ENCODE peak calls at places on chromosome 15, in five cellular contexts. P is breast epithelium, T is Calu3, G is GM12865, I is stomach. O is an unnamed sample.

GRCh38 chr15:51965691-51966090 is 5.9 kb downstream of the LEO1 start:
- DNase-seq in P (no peak), I (no peak), G (no peak), T (no peak), O (no peak)

GRCh38 chr15:93524432-93524831 is 435.4 kb upstream of the RGMA start:
- DNase-seq in I (peak), G (no peak), P (no peak), T (no peak), O (no peak)

GRCh38 chr15:82788496-82788895 is 17.4 kb downstream of the FSD2 start:
- DNase-seq in G (no peak), T (no peak), I (no peak), P (no peak), O (no peak)

GRCh38 chr15:83300826-83301225 is 16.4 kb upstream of the BNC1 start:
- DNase-seq in G (no peak), P (no peak), I (no peak), T (no peak), O (no peak)

GRCh38 chr15:26037369-26037768 is 174.2 kb upstream of the ATP10A start:
- DNase-seq in T (no peak), G (no peak), I (no peak), P (no peak), O (no peak)

GRCh38 chr15:79455361-79455760 is 23.2 kb downstream of the MINAR1 start:
- DNase-seq in T (no peak), G (no peak), I (no peak), P (no peak), O (no peak)

GRCh38 chr15:34436126-34436955 is 1.3 kb downstream of the GOLGA8A start:
- DNase-seq in G (peak), T (no peak), P (no peak), I (no peak), O (no peak)

GRCh38 chr15:97126556-97127233 is 796.2 kb downstream of the NR2F2 start:
- DNase-seq in T (no peak), I (no peak), P (no peak), G (no peak), O (peak)

GRCh38 chr15:40307421-40308165 is at the start of gene PLCB2:
- DNase-seq in G (peak), I (no peak), P (no peak), T (peak), O (no peak)

GRCh38 chr15:99253381-99254090 is 2.3 kb downstream of the LRRC28 start:
- DNase-seq in P (no peak), T (no peak), G (no peak), I (no peak), O (peak)

GRCh38 chr15:41961014-41961518 is 11.3 kb downstream of the EHD4 start:
- DNase-seq in I (no peak), P (no peak), G (no peak), T (no peak), O (no peak)

GRCh38 chr15:32855942-32856341 is 138.1 kb downstream of the GREM1 start:
- DNase-seq in I (no peak), G (no peak), T (peak), P (no peak), O (peak)

GRCh38 chr15:70376929-70377691 is 279.4 kb upstream of the TLE3 start:
- DNase-seq in I (peak), P (peak), G (no peak), T (peak), O (peak)

GRCh38 chr15:35657679-35658201 is 111.8 kb upstream of the DPH6 start:
- DNase-seq in G (no peak), P (no peak), I (no peak), T (no peak), O (peak)

GRCh38 chr15:67085818-67086649 is 20.6 kb downstream of the SMAD3 start:
- DNase-seq in P (no peak), G (peak), I (no peak), T (no peak), O (peak)

GRCh38 chr15:58537480-58537879 is 105.7 kb downstream of the LIPC start:
- DNase-seq in T (no peak), I (no peak), G (no peak), P (no peak), O (no peak)

GRCh38 chr15:59976480-59976879 is 27.6 kb upstream of the FOXB1 start:
- DNase-seq in P (no peak), T (no peak), G (peak), I (no peak), O (no peak)

GRCh38 chr15:80081390-80081789 is 21.9 kb downstream of the ZFAND6 start:
- DNase-seq in I (no peak), T (no peak), G (no peak), P (no peak), O (no peak)

GRCh38 chr15:31297221-31297879 is 29.3 kb upstream of the KLF13 start:
- DNase-seq in T (no peak), G (no peak), I (no peak), P (peak), O (no peak)

GRCh38 chr15:31227954-31228542 is 98.6 kb upstream of the KLF13 start:
- DNase-seq in G (peak), I (no peak), P (no peak), T (no peak), O (no peak)

GRCh38 chr15:66595937-66596545 is 30.2 kb upstream of the LCTL start:
- DNase-seq in T (no peak), I (no peak), G (no peak), P (no peak), O (peak)

GRCh38 chr15:56524915-56525314 is 60.0 kb upstream of the MNS1 start:
- DNase-seq in P (no peak), I (no peak), G (no peak), T (no peak), O (peak)

GRCh38 chr15:36755341-36755740 is 175.9 kb downstream of the CDIN1 start:
- DNase-seq in T (no peak), I (no peak), G (no peak), P (no peak), O (no peak)

GRCh38 chr15:39828374-39828931 is 45.8 kb upstream of the FSIP1 start:
- DNase-seq in I (no peak), G (no peak), P (no peak), T (peak), O (peak)

GRCh38 chr15:59762558-59762957 is 73.4 kb upstream of the BNIP2 start:
- DNase-seq in G (no peak), T (no peak), I (no peak), P (no peak), O (no peak)

GRCh38 chr15:41566121-41566885 is 7.3 kb downstream of the TYRO3 start:
- DNase-seq in I (no peak), G (no peak), T (no peak), P (no peak), O (no peak)

GRCh38 chr15:73813071-73813470 is 59.9 kb upstream of the INSYN1 start:
- DNase-seq in P (no peak), T (no peak), I (no peak), G (no peak), O (no peak)

GRCh38 chr15:53404930-53405493 is 354.5 kb downstream of the WDR72 start:
- DNase-seq in P (no peak), G (no peak), T (no peak), I (no peak), O (no peak)

GRCh38 chr15:52228928-52229327 is 37.7 kb upstream of the GNB5 start:
- DNase-seq in T (peak), P (no peak), I (peak), G (peak), O (no peak)

GRCh38 chr15:88586401-88587162 is 34.6 kb upstream of the AEN start:
- DNase-seq in T (no peak), I (no peak), P (no peak), G (no peak), O (peak)

GRCh38 chr15:58629625-58630024 is 119.9 kb downstream of the ADAM10 start:
- DNase-seq in G (no peak), I (no peak), P (no peak), T (no peak), O (no peak)

GRCh38 chr15:60387321-60387720 is 10.5 kb downstream of the ANXA2 start:
- DNase-seq in I (no peak), P (no peak), G (no peak), T (no peak), O (no peak)

GRCh38 chr15:62816342-62817059 is 226.0 kb upstream of the TPM1 start:
- DNase-seq in T (no peak), G (no peak), I (no peak), P (no peak), O (no peak)

GRCh38 chr15:63369766-63370165 is 11.9 kb downstream of the CA12 start:
- DNase-seq in I (no peak), G (no peak), T (no peak), P (no peak), O (no peak)

GRCh38 chr15:80780416-80781221 is 1.4 kb downstream of the CEMIP start:
- DNase-seq in G (no peak), T (peak), I (peak), P (no peak), O (no peak)

GRCh38 chr15:95024388-95024787 is 793.0 kb downstream of the MCTP2 start:
- DNase-seq in I (no peak), G (no peak), T (peak), P (no peak), O (peak)

GRCh38 chr15:101121511-101122090 is 130.2 kb downstream of the CHSY1 start:
- DNase-seq in P (peak), T (peak), I (peak), G (peak), O (peak)

GRCh38 chr15:44971036-44971435 is 14.5 kb downstream of the TERB2 start:
- DNase-seq in T (no peak), G (no peak), P (no peak), I (no peak), O (no peak)

GRCh38 chr15:83516935-83517334 is 69.8 kb downstream of the SH3GL3 start:
- DNase-seq in T (no peak), I (no peak), G (no peak), P (no peak), O (peak)

GRCh38 chr15:77418341-77419049 is 1.4 kb downstream of the PEAK1 start:
- DNase-seq in T (no peak), I (no peak), G (no peak), P (no peak), O (peak)

GRCh38 chr15:77417642-77418041 is 2.3 kb downstream of the PEAK1 start:
- DNase-seq in T (no peak), P (no peak), G (no peak), I (no peak), O (peak)

GRCh38 chr15:77419836-77420609 is at the start of gene PEAK1:
- DNase-seq in G (peak), T (peak), P (peak), I (peak), O (peak)

GRCh38 chr15:77420610-77421369 is at the start of gene HMG20A:
- DNase-seq in P (peak), I (peak), T (peak), G (peak), O (peak)

DNA sequence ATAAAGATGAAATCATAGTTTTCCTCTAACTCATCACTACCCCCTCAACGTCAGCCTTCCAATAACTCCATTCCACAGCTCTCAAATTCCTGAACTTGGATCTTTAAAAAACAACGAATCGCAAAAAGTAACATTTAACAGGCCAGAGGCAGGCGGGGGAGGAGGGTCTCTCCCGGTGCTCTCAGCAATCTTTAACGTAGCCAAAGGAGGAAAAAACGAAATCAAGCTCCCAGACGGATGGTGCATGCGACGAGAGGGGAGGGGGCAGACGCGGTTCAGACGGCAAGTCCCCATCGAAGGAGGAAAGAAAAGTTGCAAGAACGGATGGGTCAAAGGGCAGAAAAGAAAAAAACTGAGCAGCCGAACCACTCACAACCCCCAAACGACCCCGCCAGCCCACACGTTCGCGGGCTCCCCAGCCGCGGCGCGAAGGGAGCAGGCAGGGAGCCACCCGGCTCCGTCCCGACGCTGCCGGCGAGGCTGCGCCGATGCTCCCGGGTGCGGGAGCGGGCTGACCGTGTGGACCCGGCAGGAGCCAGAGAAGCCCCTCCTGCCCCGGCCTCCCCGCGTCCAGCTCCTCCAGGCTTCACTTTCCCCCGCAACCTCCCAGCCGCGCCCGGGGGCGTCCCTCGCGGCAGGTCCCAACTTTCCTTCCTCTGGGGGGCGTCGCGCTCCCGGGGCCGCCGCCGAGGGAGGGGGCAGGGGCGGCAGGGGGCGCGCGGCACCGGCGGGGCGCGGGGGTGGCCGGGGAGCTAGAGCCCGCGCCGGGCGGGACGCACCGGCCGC is 661 bp downstream of the PEAK1 start:
- DNase-seq in T (peak), I (peak), G (peak), P (peak), O (peak)
- TF ChIP-seq CTCF in T (peak), I (no peak), G (peak), P (no peak), O (peak)

DNA sequence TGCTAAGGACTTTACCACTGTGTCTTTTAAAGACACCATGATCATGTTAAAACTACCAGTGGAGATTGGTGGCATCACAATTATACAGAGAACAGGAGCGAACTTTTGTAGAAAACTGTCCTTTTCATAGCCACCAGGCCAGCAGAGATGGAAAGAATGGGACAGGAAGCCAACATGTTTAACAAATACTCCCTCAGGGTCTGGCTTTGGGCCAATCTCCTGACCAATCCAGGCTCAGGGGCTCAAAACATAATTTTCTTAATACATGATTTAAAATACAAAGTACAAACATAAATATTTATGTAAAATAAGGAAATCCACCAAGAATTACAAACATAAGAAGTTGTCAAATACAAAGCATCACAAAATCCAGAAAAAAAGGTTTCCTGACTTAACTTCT is 266.0 kb downstream of the VPS13C start:
- DNase-seq in I (no peak), T (no peak), P (no peak), G (no peak), O (no peak)
- TF ChIP-seq CTCF in I (no peak), T (no peak), P (no peak), G (no peak), O (no peak)

GRCh38 chr15:91857224-91857585 is 3.7 kb downstream of the SLCO3A1 start:
- DNase-seq in P (no peak), T (no peak), I (no peak), G (no peak), O (no peak)

GRCh38 chr15:91857772-91858171 is 4.3 kb downstream of the SLCO3A1 start:
- DNase-seq in P (no peak), I (no peak), G (peak), T (no peak), O (no peak)

GRCh38 chr15:91855241-91855640 is 1.7 kb downstream of the SLCO3A1 start:
- DNase-seq in P (no peak), I (no peak), G (no peak), T (no peak), O (no peak)

GRCh38 chr15:91853968-91854943 is 748 bp downstream of the SLCO3A1 start:
- DNase-seq in P (peak), G (no peak), I (peak), T (peak), O (no peak)

DNA sequence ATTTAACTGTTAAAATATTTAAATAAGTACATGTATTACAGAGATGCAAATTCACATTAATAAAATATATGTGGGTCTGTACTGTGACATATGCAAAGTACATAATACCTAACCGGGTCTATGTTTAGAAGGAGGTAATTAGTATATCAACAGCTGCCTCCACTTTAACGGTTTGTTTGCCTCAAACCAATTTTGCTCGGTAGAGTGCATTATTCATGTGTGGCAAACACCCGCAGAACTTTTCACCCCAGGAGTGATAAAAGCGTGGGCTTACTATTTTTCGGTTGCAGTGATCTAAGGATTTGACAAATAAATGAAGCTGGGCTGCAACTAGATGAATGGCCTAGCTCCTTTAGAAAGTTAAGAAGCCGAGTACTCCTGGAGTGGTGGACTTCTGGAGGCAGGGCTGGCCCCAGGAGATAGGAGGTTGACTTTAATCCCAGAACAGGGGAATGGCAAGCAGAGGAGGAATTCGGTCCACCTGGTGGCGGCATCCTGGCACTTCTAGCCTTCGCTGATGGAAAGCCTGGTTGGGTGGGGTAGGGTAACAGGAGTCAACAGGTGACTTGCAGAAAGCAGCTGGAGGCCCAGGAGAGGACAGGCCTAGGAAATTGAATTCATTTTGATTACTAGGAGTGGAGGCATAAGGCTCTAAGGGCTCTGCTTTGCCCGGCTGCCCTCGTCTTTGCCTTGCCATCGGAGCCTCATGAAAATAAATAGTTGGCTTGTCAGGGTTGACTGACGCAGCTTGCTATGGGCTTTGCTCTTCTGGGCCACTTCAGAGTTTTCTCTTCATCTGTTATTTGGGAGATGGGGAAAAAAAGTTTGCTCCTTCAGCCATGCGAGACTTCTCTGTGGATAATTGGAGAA is 2.4 kb downstream of the SLCO3A1 start:
- DNase-seq in I (peak), P (peak), G (no peak), T (peak), O (no peak)
- TF ChIP-seq CTCF in I (no peak), P (no peak), G (peak), T (peak), O (peak)

GRCh38 chr15:27341780-27342343 is 370.9 kb downstream of the GABRG3 start:
- DNase-seq in I (no peak), T (no peak), P (no peak), G (no peak), O (no peak)

GRCh38 chr15:27336676-27337075 is 365.7 kb downstream of the GABRG3 start:
- DNase-seq in G (no peak), T (no peak), I (no peak), P (no peak), O (no peak)

GRCh38 chr15:27342991-27343390 is 372.0 kb downstream of the GABRG3 start:
- DNase-seq in I (no peak), G (no peak), P (no peak), T (no peak), O (no peak)

GRCh38 chr15:27339138-27339537 is 368.2 kb downstream of the GABRG3 start:
- DNase-seq in G (no peak), I (no peak), T (no peak), P (no peak), O (no peak)
- TF ChIP-seq CTCF in G (no peak), I (no peak), T (no peak), P (no peak), O (no peak)

GRCh38 chr15:65054333-65055200 is 9.4 kb downstream of the SLC51B start:
- DNase-seq in P (peak), G (peak), I (peak), T (peak), O (peak)
- TF ChIP-seq CTCF in P (peak), G (peak), I (no peak), T (peak), O (peak)

DNA sequence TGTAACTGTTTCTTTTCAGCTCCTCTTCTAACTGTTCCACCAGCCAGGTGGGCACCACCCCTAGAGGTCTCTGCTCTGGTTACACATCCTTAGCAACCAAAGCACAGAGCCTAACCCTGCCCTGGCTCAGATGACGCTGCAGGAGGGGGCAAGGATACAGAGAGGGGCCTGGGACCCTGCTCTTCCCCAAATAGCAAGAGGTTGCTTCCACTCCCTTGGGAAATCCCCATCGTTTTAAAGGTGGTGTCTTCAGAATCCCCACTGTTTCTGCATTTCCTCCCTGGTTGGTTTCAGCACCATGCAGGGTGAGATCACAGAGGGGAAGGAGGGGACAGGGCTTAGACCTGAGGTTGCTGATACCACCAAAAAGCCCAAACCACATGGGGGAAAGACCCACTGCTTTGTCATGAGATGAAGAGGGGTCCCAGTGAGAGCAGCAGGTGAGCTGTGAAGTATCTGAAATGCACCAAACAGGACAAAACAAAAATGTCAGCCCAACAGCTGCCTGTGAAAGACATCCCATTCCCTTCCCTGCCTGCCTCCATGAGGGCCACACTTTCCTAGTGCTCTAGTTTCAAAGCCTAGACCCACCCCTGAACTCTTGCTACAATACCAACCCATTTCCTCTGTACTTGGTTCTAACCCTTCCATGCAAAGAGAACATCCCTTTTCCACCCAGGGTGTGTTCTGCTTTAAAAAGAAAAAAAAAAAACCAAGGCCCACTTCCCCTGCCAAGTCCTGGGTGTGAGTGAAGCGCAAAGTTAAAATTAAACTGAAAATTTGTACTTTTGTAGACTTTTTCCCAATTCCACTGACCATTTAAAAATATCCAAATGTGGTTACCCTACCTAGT is 29.0 kb downstream of the ANP32A start:
- DNase-seq in T (no peak), I (no peak), P (no peak), G (peak), O (no peak)
- TF ChIP-seq CTCF in T (no peak), I (no peak), P (no peak), G (no peak), O (no peak)

O was measured in HFFc6.